ENCODE peak calls at places on chromosomes 13 and 19, in eight cellular contexts. B is body of pancreas, H is adrenal gland, G is IMR-90, Y is H1, N is A549, C is tibial nerve, U is gastrocnemius medialis. R is an unnamed sample.

GRCh38 chr13:90830782-90831181 is 516.7 kb upstream of the MIR17HG start:
- DNase-seq in B (no peak), H (no peak), G (no peak), Y (no peak), N (no peak), C (no peak), U (no peak), R (no peak)

GRCh38 chr13:32281083-32281482 is 34.1 kb downstream of the ZAR1L start:
- DNase-seq in B (no peak), H (no peak), G (no peak), Y (no peak), N (no peak), C (no peak), U (no peak), R (no peak)

GRCh38 chr19:6099633-6100032 is 10.7 kb downstream of the RFX2 start:
- DNase-seq in B (no peak), H (no peak), G (no peak), Y (no peak), N (no peak), C (no peak), U (no peak), R (no peak)

GRCh38 chr13:94351292-94352000 is 128.0 kb downstream of the DCT start:
- DNase-seq in B (no peak), H (no peak), G (peak; percentile 92), Y (no peak), N (no peak), C (no peak), U (no peak), R (no peak)

GRCh38 chr19:40281381-40282208 is 3.5 kb downstream of the AKT2 start:
- DNase-seq in B (no peak), H (no peak), G (no peak), Y (no peak), N (no peak), C (no peak), U (peak; percentile 11), R (no peak)

GRCh38 chr13:80399340-80400163 is 58.6 kb upstream of the SPRY2 start:
- DNase-seq in B (peak; percentile 55), H (no peak), G (no peak), Y (no peak), N (no peak), C (no peak), U (no peak), R (peak; percentile 76)

GRCh38 chr19:6705931-6706632 is 14.4 kb downstream of the C3 start:
- DNase-seq in B (no peak), H (no peak), G (no peak), Y (no peak), N (no peak), C (no peak), U (no peak), R (no peak)

GRCh38 chr19:4229179-4229931 is at the start of gene EBI3:
- DNase-seq in B (no peak), H (no peak), G (peak; percentile 65), Y (no peak), N (peak; percentile 74), C (no peak), U (no peak), R (no peak)

GRCh38 chr13:26471807-26472206 is 85.7 kb upstream of the WASF3 start:
- DNase-seq in B (no peak), H (no peak), G (no peak), Y (no peak), N (no peak), C (no peak), U (no peak), R (no peak)

GRCh38 chr19:2385053-2385721 is 25.1 kb downstream of the TMPRSS9 start:
- DNase-seq in B (peak; percentile 30), H (peak; percentile 69), G (peak; percentile 79), Y (peak; percentile 75), N (peak; percentile 84), C (no peak), U (peak; percentile 83), R (no peak)

GRCh38 chr19:47723573-47723923 is 10.3 kb downstream of the EHD2 start:
- DNase-seq in B (peak; percentile 86), H (peak; percentile 82), G (peak; percentile 95), Y (no peak), N (peak; percentile 92), C (no peak), U (peak; percentile 65), R (peak; percentile 51)

GRCh38 chr19:15318241-15318691 is 14.1 kb downstream of the BRD4 start:
- DNase-seq in B (no peak), H (no peak), G (peak; percentile 42), Y (no peak), N (no peak), C (no peak), U (no peak), R (no peak)

GRCh38 chr13:21164631-21165030 is 11.7 kb downstream of the SKA3 start:
- DNase-seq in B (no peak), H (no peak), G (peak; percentile 54), Y (no peak), N (no peak), C (no peak), U (no peak), R (no peak)

DNA sequence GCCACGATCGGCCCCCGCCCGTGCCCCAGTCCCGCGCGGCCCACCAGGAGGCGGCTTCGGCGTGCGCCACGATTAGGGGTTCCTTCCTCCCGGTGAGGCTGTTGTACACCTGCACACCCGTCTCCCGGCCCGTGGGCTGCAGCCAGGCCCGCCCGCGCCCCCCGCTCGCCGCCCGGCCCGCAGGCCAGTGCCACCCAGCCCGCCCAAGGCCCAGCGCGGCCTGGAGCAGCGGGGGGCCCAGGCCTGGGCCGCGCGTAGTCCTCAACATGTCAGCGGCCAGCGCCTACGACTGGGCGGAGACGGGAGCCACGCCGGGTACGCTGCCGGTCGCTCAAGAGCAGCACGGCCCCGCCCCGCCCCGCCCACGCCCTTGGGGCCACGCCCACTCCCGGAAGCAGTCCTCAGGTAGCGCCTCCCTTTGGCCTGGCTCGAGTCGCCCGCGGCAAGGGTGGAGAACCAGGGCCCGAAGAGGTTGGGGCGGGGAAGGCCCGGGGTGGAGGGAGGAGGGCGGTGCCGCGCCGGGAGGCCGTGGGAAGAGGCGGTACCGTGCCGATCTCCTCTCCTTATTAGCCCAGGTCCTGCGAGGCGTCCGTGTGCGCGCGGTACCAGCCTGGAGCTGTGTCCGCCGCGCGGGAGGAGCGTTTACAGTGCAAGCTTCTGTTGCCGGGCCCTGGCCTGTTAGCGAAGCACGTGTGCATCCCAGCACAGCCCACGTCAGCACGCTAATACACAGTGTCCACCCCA is at the start of gene CARS2:
- DNase-seq in B (peak; percentile 97), H (peak; percentile 98), G (peak; percentile 91), Y (peak; percentile 91), N (peak; percentile 97), C (peak; percentile 91), U (peak; percentile 95), R (peak; percentile 98)
- TF ChIP-seq POLR2A in B (peak; percentile 65), H (peak; percentile 90), G (peak; percentile 71), Y (peak; percentile 35), N (peak; percentile 87), C (peak; percentile 20), U (peak; percentile 89), R (no peak)

DNA sequence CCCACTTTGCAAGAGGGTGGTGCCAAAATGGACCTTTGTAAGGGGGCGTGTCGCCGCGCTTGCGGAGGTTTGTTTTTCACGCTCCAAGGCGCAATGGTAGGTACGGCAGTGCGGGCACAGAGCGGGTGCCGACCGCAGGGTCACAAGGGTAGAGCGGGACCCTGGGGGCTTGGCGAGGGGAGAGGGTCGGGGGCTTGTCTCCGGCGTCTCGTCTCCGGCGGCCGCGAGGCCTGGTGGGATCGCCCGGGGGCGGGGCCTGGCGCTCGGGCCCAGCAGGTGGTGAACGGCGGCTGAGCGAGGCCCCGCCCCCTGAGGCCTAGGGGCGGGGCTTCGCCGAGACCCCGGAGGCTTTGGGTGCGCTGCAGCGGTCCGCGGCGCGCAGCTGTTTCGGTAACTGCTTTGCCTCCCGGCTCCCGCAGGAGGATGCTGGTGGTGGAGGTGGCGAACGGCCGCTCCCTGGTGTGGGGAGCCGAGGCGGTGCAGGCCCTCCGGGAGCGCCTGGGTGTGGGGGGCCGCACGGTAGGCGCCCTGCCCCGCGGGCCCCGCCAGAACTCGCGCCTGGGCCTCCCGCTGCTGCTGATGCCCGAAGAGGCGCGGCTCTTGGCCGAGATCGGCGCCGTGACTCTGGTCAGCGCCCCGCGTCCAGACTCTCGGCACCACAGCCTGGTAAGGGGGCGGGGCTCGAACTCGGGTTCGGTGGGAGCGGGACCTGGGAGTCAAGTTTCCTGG is at the start of gene TSEN34:
- DNase-seq in B (peak; percentile 87), H (peak; percentile 76), G (peak; percentile 75), Y (no peak), N (no peak), C (peak; percentile 76), U (no peak), R (peak; percentile 91)
- TF ChIP-seq POLR2A in B (peak; percentile 53), H (peak; percentile 74), G (no peak), Y (peak; percentile 59), N (peak; percentile 81), C (peak; percentile 36), U (peak; percentile 41), R (no peak)

GRCh38 chr19:1167687-1168561 is 6.1 kb downstream of the SBNO2 start:
- DNase-seq in B (no peak), H (peak; percentile 66), G (no peak), Y (no peak), N (no peak), C (no peak), U (no peak), R (no peak)

GRCh38 chr19:1169921-1170885 is 3.9 kb downstream of the SBNO2 start:
- DNase-seq in B (peak; percentile 54), H (peak; percentile 90), G (peak; percentile 83), Y (no peak), N (no peak), C (no peak), U (no peak), R (peak; percentile 56)

GRCh38 chr19:1170938-1171754 is 2.9 kb downstream of the SBNO2 start:
- DNase-seq in B (no peak), H (peak; percentile 47), G (no peak), Y (no peak), N (no peak), C (no peak), U (no peak), R (no peak)

GRCh38 chr19:1168562-1168873 is 5.5 kb downstream of the SBNO2 start:
- DNase-seq in B (no peak), H (no peak), G (no peak), Y (no peak), N (no peak), C (no peak), U (no peak), R (no peak)

GRCh38 chr19:1168877-1169791 is 4.9 kb downstream of the SBNO2 start:
- DNase-seq in B (peak; percentile 68), H (peak; percentile 92), G (peak; percentile 85), Y (no peak), N (peak; percentile 73), C (no peak), U (no peak), R (peak; percentile 82)
- TF ChIP-seq POLR2A in B (no peak), H (peak; percentile 96), G (peak; percentile 63), Y (no peak), N (peak; percentile 11), C (no peak), U (no peak), R (no peak)

GRCh38 chr19:37654118-37654517 is 1.1 kb downstream of the ZFP30 start:
- DNase-seq in B (no peak), H (no peak), G (no peak), Y (no peak), N (no peak), C (no peak), U (no peak), R (no peak)

GRCh38 chr19:37654833-37655688 is at the start of gene ZFP30:
- DNase-seq in B (peak; percentile 84), H (peak; percentile 91), G (peak; percentile 81), Y (no peak), N (peak; percentile 94), C (peak; percentile 63), U (peak; percentile 89), R (peak; percentile 85)

GRCh38 chr19:37654525-37654832 is 786 bp downstream of the ZFP30 start:
- DNase-seq in B (no peak), H (no peak), G (peak; percentile 26), Y (no peak), N (no peak), C (no peak), U (no peak), R (no peak)

GRCh38 chr19:37655689-37656491 is 625 bp upstream of the ZFP30 start:
- DNase-seq in B (peak; percentile 79), H (peak; percentile 87), G (peak; percentile 68), Y (no peak), N (peak; percentile 91), C (peak; percentile 55), U (peak; percentile 81), R (peak; percentile 79)
- TF ChIP-seq POLR2A in B (no peak), H (no peak), G (no peak), Y (no peak), N (peak; percentile 63), C (no peak), U (peak; percentile 29), R (no peak)